ENCODE peak calls at places on chromosome 9, in seven cellular contexts. U is cardiac muscle cell, J is retinal pigment epithelial cell, E is H1, W is BJ, K is bronchial epithelial cell, N is neural progenitor cell. Z is an unnamed sample.

GRCh38 chr9:75552941-75553340 is 337.5 kb upstream of the PCSK5 start:
- DNase-seq in N (no peak), U (no peak), W (peak), E (no peak), J (no peak), K (no peak), Z (no peak)

GRCh38 chr9:35726876-35727438 is 5.0 kb downstream of the TLN1 start:
- DNase-seq in N (no peak), E (no peak), U (peak), K (no peak), W (no peak), J (peak), Z (peak)

GRCh38 chr9:116753389-116753788 is 66.3 kb downstream of the TRIM32 start:
- DNase-seq in J (no peak), U (no peak), K (no peak), N (no peak), W (no peak), E (no peak), Z (no peak)

GRCh38 chr9:98173181-98173580 is 19.3 kb downstream of the CORO2A start:
- DNase-seq in J (no peak), U (no peak), E (no peak), N (no peak), W (no peak), K (no peak), Z (no peak)

GRCh38 chr9:80649001-80649420 is 1040.3 kb downstream of the TLE1 start:
- DNase-seq in E (no peak), W (no peak), N (no peak), K (peak), J (peak), U (no peak), Z (peak)

GRCh38 chr9:92983984-92984589 is 36.8 kb downstream of the FGD3 start:
- DNase-seq in J (no peak), U (no peak), E (no peak), N (peak), K (no peak), W (no peak), Z (peak)

GRCh38 chr9:137295313-137296213 is 6.5 kb downstream of the NRARP start:
- DNase-seq in W (no peak), J (no peak), N (peak), E (no peak), U (peak), K (no peak), Z (no peak)

GRCh38 chr9:127336708-127337352 is 60.1 kb upstream of the SLC2A8 start:
- DNase-seq in W (peak), E (no peak), U (no peak), N (no peak), K (peak), J (peak), Z (peak)

GRCh38 chr9:77896269-77897245 is 135.1 kb downstream of the GNAQ start:
- DNase-seq in J (no peak), K (no peak), W (no peak), E (no peak), N (no peak), U (no peak), Z (no peak)

GRCh38 chr9:89991204-89991790 is 386.5 kb downstream of the GADD45G start:
- DNase-seq in K (peak), W (no peak), E (no peak), U (no peak), N (no peak), J (no peak), Z (no peak)

GRCh38 chr9:131800366-131800765 is 60.5 kb upstream of the RAPGEF1 start:
- DNase-seq in W (no peak), E (no peak), J (no peak), U (no peak), N (no peak), K (no peak), Z (no peak)
- H3K4me3 ChIP-seq in W (no peak), E (no peak), J (no peak), U (no peak), N (no peak), K (no peak), Z (no peak)

GRCh38 chr9:108811944-108812343 is 43.8 kb downstream of the ACTL7B start:
- DNase-seq in N (no peak), U (no peak), K (no peak), J (no peak), W (no peak), E (no peak), Z (no peak)

GRCh38 chr9:108815156-108815555 is 40.6 kb downstream of the ACTL7B start:
- DNase-seq in E (no peak), K (peak), N (no peak), W (no peak), U (no peak), J (no peak), Z (no peak)

GRCh38 chr9:108812388-108812787 is 43.4 kb downstream of the ACTL7B start:
- DNase-seq in U (no peak), J (peak), E (no peak), W (no peak), N (no peak), K (no peak), Z (no peak)

GRCh38 chr9:108816037-108816436 is 39.7 kb downstream of the ACTL7B start:
- DNase-seq in K (no peak), E (no peak), U (no peak), N (no peak), J (no peak), W (no peak), Z (no peak)

GRCh38 chr9:108813951-108814601 is 41.7 kb downstream of the ACTL7B start:
- DNase-seq in K (peak), W (no peak), U (no peak), J (peak), E (peak), N (peak), Z (peak)
- TF ChIP-seq CTCF in K (peak), W (peak), U (peak), J (peak), E (peak), N (peak), Z (peak)

GRCh38 chr9:37645903-37646506 is 4.7 kb upstream of the FRMPD1 start:
- DNase-seq in U (peak), N (no peak), W (no peak), J (no peak), K (no peak), E (no peak), Z (no peak)

GRCh38 chr9:37653385-37653784 is 2.6 kb downstream of the FRMPD1 start:
- DNase-seq in N (no peak), E (no peak), K (no peak), J (no peak), W (no peak), U (no peak), Z (no peak)

GRCh38 chr9:37650873-37651768 is at the start of gene FRMPD1:
- DNase-seq in E (peak), K (peak), W (no peak), J (no peak), N (peak), U (peak), Z (peak)

GRCh38 chr9:37650299-37650872 is 368 bp upstream of the FRMPD1 start:
- DNase-seq in K (no peak), J (no peak), U (no peak), N (peak), E (no peak), W (no peak), Z (no peak)
- H3K4me3 ChIP-seq in K (no peak), J (peak), U (peak), N (peak), E (peak), W (peak), Z (no peak)

GRCh38 chr9:22244141-22245011 is 202.2 kb upstream of the DMRTA1 start:
- DNase-seq in E (no peak), N (peak), J (peak), K (peak), W (no peak), U (peak), Z (peak)
- TF ChIP-seq CTCF in E (no peak), N (peak), J (peak), K (peak), W (peak), U (peak), Z (peak)

DNA sequence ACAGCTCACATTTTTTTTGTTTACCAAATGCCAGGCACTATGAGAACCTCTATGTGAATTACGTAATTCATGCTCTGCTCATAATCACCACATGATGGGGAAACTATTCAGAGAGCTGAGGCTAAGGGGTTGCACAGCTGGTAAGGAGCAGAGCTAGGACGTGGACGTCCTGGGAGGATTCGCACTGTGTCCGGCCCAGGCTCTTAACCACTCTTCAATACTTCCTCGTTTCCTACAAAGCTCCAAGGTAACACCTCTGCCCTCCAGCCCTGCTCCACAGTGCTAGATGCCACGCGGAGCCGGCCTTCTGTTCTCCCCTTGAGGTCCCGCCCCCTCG is 8.7 kb downstream of the PHF19 start:
- DNase-seq in U (no peak), J (peak), K (peak), W (peak), N (no peak), E (no peak), Z (peak)
- H3K4me3 ChIP-seq in U (peak), J (peak), K (peak), W (peak), N (peak), E (no peak), Z (peak)

GRCh38 chr9:69672828-69673640 is 863 bp upstream of the APBA1 start:
- DNase-seq in E (peak), K (peak), U (peak), J (peak), N (peak), W (no peak), Z (peak)

GRCh38 chr9:69674741-69675438 is 2.7 kb upstream of the APBA1 start:
- DNase-seq in W (peak), J (peak), K (peak), N (no peak), U (no peak), E (no peak), Z (peak)

GRCh38 chr9:69675563-69675962 is 3.4 kb upstream of the APBA1 start:
- DNase-seq in N (no peak), E (no peak), K (no peak), W (no peak), U (no peak), J (no peak), Z (no peak)

GRCh38 chr9:69671904-69672827 is at the start of gene APBA1:
- DNase-seq in U (peak), W (no peak), E (no peak), K (no peak), N (peak), J (no peak), Z (peak)

DNA sequence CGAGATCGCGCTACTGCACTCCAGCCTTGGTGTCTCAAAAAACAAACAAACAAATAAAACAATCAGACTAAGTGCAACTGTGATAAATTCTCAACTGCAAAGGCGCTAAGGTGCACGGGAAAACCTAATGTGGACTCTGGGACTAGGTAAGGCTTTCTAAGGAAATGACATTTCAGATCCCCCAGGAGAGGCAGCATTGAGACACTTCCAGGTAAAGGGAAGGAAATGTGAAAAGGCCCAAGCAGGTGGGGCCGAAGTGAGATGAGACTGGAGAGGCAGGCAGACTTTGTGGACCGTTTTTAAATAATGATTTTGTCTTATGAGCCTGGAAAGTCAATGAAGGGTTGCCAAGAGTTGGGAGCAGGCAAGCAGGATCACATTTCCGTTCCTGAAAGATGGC is 1.9 kb upstream of the APBA1 start:
- DNase-seq in J (no peak), N (peak), W (no peak), K (peak), E (no peak), U (no peak), Z (peak)
- TF ChIP-seq CTCF in J (peak), N (peak), W (no peak), K (peak), E (peak), U (no peak), Z (no peak)

GRCh38 chr9:129696803-129697110 is 31.3 kb downstream of the PRRX2 start:
- DNase-seq in K (no peak), W (no peak), U (no peak), E (no peak), N (no peak), J (no peak), Z (no peak)
- H3K4me3 ChIP-seq in K (peak), W (peak), U (peak), E (peak), N (peak), J (peak), Z (peak)